ENCODE peak calls at places on chromosomes 16 and 17, in nine cellular contexts. J is hippocampal formation; N is stomach; R is stimulated activated CD8-positive, alpha-beta memory T cell treated with anti-CD3 and anti-CD28 coated beads, Interleukin-15, amount 100 ng/mL, for 48 hours; O is AG04450; W is AG10803; S is cardiac muscle cell; B is anterior cingulate cortex; G is sciatic nerve. Q is an unnamed sample.

GRCh38 chr16:85491798-85492616 is 121.1 kb upstream of the GSE1 start:
- DNase-seq in B (peak), N (peak), W (peak), O (no peak), G (no peak), S (peak), J (peak), R (no peak), Q (peak)

GRCh38 chr17:38809828-38810227 is 10.5 kb upstream of the PIP4K2B start:
- DNase-seq in B (no peak), G (no peak), N (no peak), W (no peak), O (no peak), R (no peak), J (peak), S (no peak), Q (no peak)

GRCh38 chr16:50619702-50620491 is 61.2 kb downstream of the SNX20 start:
- DNase-seq in J (no peak), O (no peak), N (no peak), W (no peak), R (no peak), S (no peak), B (no peak), G (no peak), Q (no peak)

GRCh38 chr17:19401321-19402010 is 9.6 kb upstream of the RNF112 start:
- DNase-seq in G (no peak), W (no peak), J (no peak), B (no peak), S (peak), O (no peak), N (no peak), R (no peak), Q (no peak)

GRCh38 chr17:56262854-56263253 is 109.6 kb downstream of the ANKFN1 start:
- DNase-seq in O (no peak), W (no peak), N (peak), R (no peak), B (no peak), G (no peak), J (no peak), S (no peak), Q (no peak)

GRCh38 chr17:45098081-45098868 is 34.0 kb downstream of the PLCD3 start:
- DNase-seq in W (no peak), O (no peak), J (no peak), G (no peak), B (no peak), N (no peak), R (no peak), S (no peak), Q (no peak)

GRCh38 chr17:46121165-46121764 is 72.0 kb downstream of the KANSL1 start:
- DNase-seq in S (no peak), J (no peak), G (no peak), W (no peak), B (no peak), R (no peak), N (no peak), O (no peak), Q (no peak)

GRCh38 chr17:50660042-50660886 is 25.6 kb downstream of the ABCC3 start:
- DNase-seq in J (no peak), W (peak), S (no peak), R (no peak), G (no peak), B (no peak), O (no peak), N (peak), Q (no peak)

GRCh38 chr16:57284206-57284951 is at the start of gene PLLP:
- DNase-seq in J (peak), G (no peak), B (no peak), O (no peak), N (peak), S (peak), R (no peak), W (no peak), Q (no peak)

GRCh38 chr16:72787130-72787518 is 260.8 kb downstream of the ZFHX3 start:
- DNase-seq in O (no peak), N (no peak), W (no peak), G (no peak), B (no peak), J (no peak), S (no peak), R (no peak), Q (peak)

GRCh38 chr17:78041401-78042179 is 83.1 kb downstream of the TNRC6C start:
- DNase-seq in W (no peak), N (no peak), B (no peak), S (no peak), O (no peak), J (peak), G (no peak), R (no peak), Q (no peak)

GRCh38 chr16:81491522-81492188 is 47.0 kb downstream of the CMIP start:
- DNase-seq in R (no peak), J (no peak), W (peak), S (no peak), O (no peak), N (no peak), G (no peak), B (no peak), Q (no peak)

GRCh38 chr16:424033-424622 is 1.3 kb upstream of the RAB11FIP3 start:
- DNase-seq in N (peak), O (peak), J (peak), G (no peak), B (no peak), R (no peak), W (peak), S (no peak), Q (peak)

GRCh38 chr17:47895254-47895855 is 681 bp upstream of the SP2 start:
- DNase-seq in O (no peak), W (no peak), J (no peak), B (no peak), R (no peak), S (no peak), N (peak), G (no peak), Q (peak)

GRCh38 chr17:60392845-60393702 is 1.1 kb upstream of the USP32 start:
- DNase-seq in N (peak), G (peak), S (peak), O (no peak), W (peak), B (no peak), J (no peak), R (no peak), Q (peak)

GRCh38 chr17:42669705-42670198 is 7.0 kb downstream of the PLEKHH3 start:
- DNase-seq in B (no peak), J (no peak), R (no peak), O (no peak), G (no peak), W (no peak), N (no peak), S (no peak), Q (no peak)

GRCh38 chr17:17146791-17147406 is 59.2 kb downstream of the PLD6 start:
- DNase-seq in R (no peak), J (no peak), B (no peak), G (no peak), N (no peak), S (no peak), W (no peak), O (no peak), Q (no peak)

GRCh38 chr16:54944002-54944401 is 13.3 kb downstream of the IRX5 start:
- DNase-seq in O (no peak), J (no peak), R (no peak), W (no peak), N (no peak), S (no peak), B (no peak), G (no peak), Q (no peak)

GRCh38 chr16:19680972-19681371 is 37.1 kb downstream of the KNOP1 start:
- DNase-seq in S (no peak), W (no peak), J (no peak), N (no peak), O (no peak), B (no peak), R (no peak), G (no peak), Q (no peak)

GRCh38 chr16:30417447-30418349 is 10.3 kb downstream of the ZNF771 start:
- DNase-seq in J (peak), N (peak), B (no peak), R (peak), O (peak), W (peak), G (peak), S (peak), Q (peak)

GRCh38 chr17:8153550-8153956 is 1.3 kb upstream of the PER1 start:
- DNase-seq in O (peak), W (peak), S (no peak), B (peak), J (peak), N (peak), R (no peak), G (peak), Q (peak)

GRCh38 chr17:77783991-77784820 is 174.3 kb upstream of the TNRC6C start:
- DNase-seq in G (no peak), W (no peak), B (no peak), O (no peak), J (no peak), R (peak), N (no peak), S (no peak), Q (no peak)

GRCh38 chr16:13316008-13316407 is 414.6 kb downstream of the SHISA9 start:
- DNase-seq in R (no peak), G (no peak), B (no peak), S (no peak), W (peak), O (no peak), N (no peak), J (no peak), Q (no peak)

GRCh38 chr17:60716766-60717165 is 39.1 kb downstream of the BCAS3 start:
- DNase-seq in B (no peak), N (no peak), O (no peak), G (no peak), S (no peak), W (no peak), R (no peak), J (no peak), Q (no peak)

GRCh38 chr17:60577147-60577925 is 22.7 kb upstream of the PPM1D start:
- DNase-seq in N (no peak), O (no peak), B (no peak), G (no peak), R (no peak), W (peak), S (no peak), J (peak), Q (peak)

GRCh38 chr16:89924298-89924924 is 1.3 kb downstream of the TUBB3 start:
- DNase-seq in G (no peak), R (no peak), W (peak), B (no peak), O (no peak), J (no peak), S (peak), N (no peak), Q (no peak)

GRCh38 chr16:3908951-3909437 is 28.5 kb upstream of the CREBBP start:
- DNase-seq in J (no peak), B (no peak), S (peak), W (no peak), N (no peak), O (no peak), G (peak), R (no peak), Q (peak)

GRCh38 chr17:74961657-74962360 is 10.8 kb downstream of the HID1 start:
- DNase-seq in J (peak), O (peak), B (peak), G (peak), W (peak), N (peak), S (peak), R (peak), Q (peak)

GRCh38 chr17:63116228-63116627 is 150.2 kb downstream of the TANC2 start:
- DNase-seq in W (no peak), N (no peak), R (no peak), G (no peak), J (no peak), B (no peak), O (no peak), S (peak), Q (no peak)

GRCh38 chr17:5557485-5557884 is 26.8 kb downstream of the NLRP1 start:
- DNase-seq in O (peak), S (no peak), G (no peak), N (no peak), R (no peak), J (no peak), W (peak), B (no peak), Q (no peak)